ENCODE peak calls at places on chromosomes 16 and 17, in seven cellular contexts. F is T-helper 9 cell; N is fibroblast of the aortic adventitia; J is thyroid gland; W is activated naive CD4-positive, alpha-beta T cell treated with anti-CD3 and anti-CD28 coated beads, Interleukin-2, amount 10 ng/mL, durations not matched to agents 7 days and 5 days; R is suprapubic skin; I is iPS-NIHi11. T is an unnamed sample.
A peak's percentile ranks its signal among the peaks of the same experiment; 100 is the strongest.

GRCh38 chr17:63247706-63248105 is 198.4 kb downstream of the CYB561 start:
- DNase-seq in W (no peak), N (no peak), R (no peak), J (no peak), F (no peak), I (no peak), T (no peak)

GRCh38 chr16:53043986-53044571 is 8.6 kb downstream of the CHD9NB start:
- DNase-seq in J (no peak), W (no peak), I (peak; percentile 90), R (no peak), F (no peak), N (no peak), T (no peak)

GRCh38 chr17:5832886-5833285 is 237.3 kb upstream of the WSCD1 start:
- DNase-seq in F (no peak), I (peak; percentile 31), J (no peak), R (no peak), W (no peak), N (peak; percentile 35), T (no peak)

GRCh38 chr17:62792122-62792800 is 15.9 kb downstream of the MARCHF10 start:
- DNase-seq in I (no peak), W (no peak), R (no peak), F (no peak), N (peak; percentile 63), J (no peak), T (peak; percentile 95)

GRCh38 chr16:89723279-89724250 is 2.2 kb downstream of the ZNF276 start:
- DNase-seq in I (no peak), R (no peak), N (peak; percentile 35), W (peak; percentile 95), J (peak; percentile 24), F (peak; percentile 74), T (no peak)

GRCh38 chr17:29102046-29102445 is 59.1 kb downstream of the PIPOX start:
- DNase-seq in J (no peak), W (no peak), R (no peak), I (no peak), F (no peak), N (no peak), T (no peak)

GRCh38 chr17:44219126-44219635 is 294 bp downstream of the UBTF start:
- DNase-seq in R (no peak), F (peak; percentile 57), W (peak; percentile 76), I (peak; percentile 71), J (peak; percentile 74), N (peak; percentile 54), T (no peak)

GRCh38 chr17:81416612-81417011 is 21.4 kb downstream of the BAHCC1 start:
- DNase-seq in W (no peak), F (no peak), N (no peak), I (no peak), J (no peak), R (no peak), T (no peak)

GRCh38 chr17:63598284-63598683 is 2.4 kb upstream of the TACO1 start:
- DNase-seq in W (no peak), F (no peak), R (no peak), I (no peak), N (no peak), J (no peak), T (no peak)

GRCh38 chr17:2020721-2021120 is 4.4 kb downstream of the RTN4RL1 start:
- DNase-seq in F (no peak), J (peak; percentile 24), W (no peak), I (no peak), N (no peak), R (no peak), T (no peak)

GRCh38 chr16:27677300-27677699 is 127.4 kb downstream of the KATNIP start:
- DNase-seq in R (no peak), J (no peak), N (peak; percentile 34), W (no peak), I (no peak), F (no peak), T (no peak)

GRCh38 chr17:41407226-41407625 is 9.8 kb upstream of the KRT31 start:
- DNase-seq in R (no peak), W (no peak), I (no peak), F (no peak), N (no peak), J (no peak), T (no peak)

GRCh38 chr17:19573075-19573474 is 39.4 kb downstream of the SLC47A1 start:
- DNase-seq in R (no peak), W (no peak), N (peak; percentile 36), F (no peak), J (no peak), I (no peak), T (no peak)

GRCh38 chr16:27264151-27264550 is 4.4 kb downstream of the NSMCE1 start:
- DNase-seq in W (no peak), N (peak; percentile 71), J (peak; percentile 27), F (no peak), R (no peak), I (no peak), T (no peak)

GRCh38 chr16:50081428-50082018 is 15.8 kb downstream of the HEATR3 start:
- DNase-seq in J (no peak), I (no peak), N (no peak), W (no peak), R (no peak), F (no peak), T (no peak)

GRCh38 chr16:10877472-10877946 is 507 bp downstream of the CIITA start:
- DNase-seq in I (peak; percentile 39), N (no peak), F (no peak), R (no peak), W (peak; percentile 31), J (no peak), T (no peak)

GRCh38 chr16:81896902-81897301 is 114.4 kb downstream of the SDR42E1 start:
- DNase-seq in J (no peak), F (no peak), W (no peak), I (no peak), N (no peak), R (no peak), T (no peak)

GRCh38 chr17:32483451-32484019 is 3.3 kb upstream of the CDK5R1 start:
- DNase-seq in N (peak; percentile 76), W (peak; percentile 59), I (peak; percentile 80), F (no peak), J (peak; percentile 59), R (peak; percentile 79), T (peak; percentile 62)

GRCh38 chr17:49969134-49969759 is at the start of gene DLX4:
- DNase-seq in I (peak; percentile 52), R (no peak), W (peak; percentile 35), J (no peak), F (no peak), N (no peak), T (no peak)

GRCh38 chr17:79843475-79843916 is 4.3 kb upstream of the CBX4 start:
- DNase-seq in J (no peak), R (no peak), N (no peak), W (peak; percentile 50), F (peak; percentile 11), I (no peak), T (no peak)

GRCh38 chr17:78414178-78415162 is 36.0 kb downstream of the PGS1 start:
- DNase-seq in F (peak; percentile 32), W (peak; percentile 76), I (no peak), N (no peak), J (no peak), R (no peak), T (no peak)

GRCh38 chr17:21286066-21286770 is 1.7 kb downstream of the MAP2K3 start:
- DNase-seq in N (peak; percentile 99), W (peak; percentile 37), I (no peak), R (peak; percentile 97), J (peak; percentile 96), F (no peak), T (peak; percentile 88)

GRCh38 chr17:60601443-60602384 is 1.7 kb downstream of the PPM1D start:
- DNase-seq in F (peak; percentile 8), I (peak; percentile 31), R (no peak), N (peak; percentile 91), W (peak; percentile 51), J (peak; percentile 35), T (peak; percentile 68)

T was measured in NCI-H460.